ENCODE peak calls at places on chromosomes 11 and 22, in eight cellular contexts. One of them, this sample, is unnamed.

GRCh38 chr22:27576815-27577564 is 224.6 kb downstream of the MN1 start:
- DNase-seq in heart right ventricle: peak
- DNase-seq in A549: no peak
- DNase-seq in brain microvascular endothelial cell: peak
- DNase-seq in tibial artery: no peak
- DNase-seq in tibial nerve: no peak
- DNase-seq in IMR-90: peak
- DNase-seq in cardiac fibroblast: peak
- DNase-seq in this sample: no peak

GRCh38 chr11:120089036-120090001 is 48.6 kb downstream of the TRIM29 start:
- DNase-seq in A549: no peak
- DNase-seq in heart right ventricle: no peak
- DNase-seq in brain microvascular endothelial cell: no peak
- DNase-seq in tibial nerve: no peak
- DNase-seq in tibial artery: no peak
- DNase-seq in cardiac fibroblast: no peak
- DNase-seq in IMR-90: no peak
- DNase-seq in this sample: no peak

GRCh38 chr22:21803859-21804258 is 63.6 kb downstream of the MAPK1 start:
- DNase-seq in tibial nerve: no peak
- DNase-seq in cardiac fibroblast: no peak
- DNase-seq in IMR-90: no peak
- DNase-seq in heart right ventricle: no peak
- DNase-seq in brain microvascular endothelial cell: no peak
- DNase-seq in tibial artery: no peak
- DNase-seq in A549: no peak
- DNase-seq in this sample: no peak

GRCh38 chr11:6354651-6355485 is 34.6 kb upstream of the CAVIN3 start:
- DNase-seq in brain microvascular endothelial cell: no peak
- DNase-seq in tibial artery: no peak
- DNase-seq in A549: no peak
- DNase-seq in heart right ventricle: no peak
- DNase-seq in tibial nerve: no peak
- DNase-seq in IMR-90: no peak
- DNase-seq in cardiac fibroblast: no peak
- DNase-seq in this sample: no peak

GRCh38 chr22:28029962-28030361 is 110.9 kb upstream of the PITPNB start:
- DNase-seq in IMR-90: no peak
- DNase-seq in cardiac fibroblast: no peak
- DNase-seq in A549: no peak
- DNase-seq in tibial artery: no peak
- DNase-seq in brain microvascular endothelial cell: no peak
- DNase-seq in tibial nerve: no peak
- DNase-seq in heart right ventricle: no peak
- DNase-seq in this sample: no peak

GRCh38 chr11:125072210-125072960 is 9.3 kb downstream of the SLC37A2 start:
- DNase-seq in A549: no peak
- DNase-seq in heart right ventricle: no peak
- DNase-seq in tibial artery: no peak
- DNase-seq in IMR-90: no peak
- DNase-seq in cardiac fibroblast: no peak
- DNase-seq in brain microvascular endothelial cell: no peak
- DNase-seq in tibial nerve: peak
- DNase-seq in this sample: no peak

GRCh38 chr22:19853879-19854777 is 546 bp downstream of the GNB1L start:
- DNase-seq in IMR-90: no peak
- DNase-seq in brain microvascular endothelial cell: no peak
- DNase-seq in A549: no peak
- DNase-seq in tibial nerve: no peak
- DNase-seq in heart right ventricle: peak
- DNase-seq in tibial artery: peak
- DNase-seq in cardiac fibroblast: no peak
- DNase-seq in this sample: no peak

GRCh38 chr11:59009661-59010060 is 70.4 kb downstream of the GLYATL1 start:
- DNase-seq in brain microvascular endothelial cell: no peak
- DNase-seq in IMR-90: no peak
- DNase-seq in heart right ventricle: no peak
- DNase-seq in tibial artery: no peak
- DNase-seq in cardiac fibroblast: no peak
- DNase-seq in A549: no peak
- DNase-seq in tibial nerve: no peak
- DNase-seq in this sample: no peak

GRCh38 chr11:119254239-119254638 is 48.1 kb downstream of the CBL start:
- DNase-seq in tibial artery: no peak
- DNase-seq in tibial nerve: no peak
- DNase-seq in brain microvascular endothelial cell: no peak
- DNase-seq in heart right ventricle: no peak
- DNase-seq in cardiac fibroblast: no peak
- DNase-seq in IMR-90: no peak
- DNase-seq in A549: no peak
- DNase-seq in this sample: no peak

GRCh38 chr22:19921544-19922081 is 20.0 kb upstream of the COMT start:
- DNase-seq in cardiac fibroblast: no peak
- DNase-seq in heart right ventricle: no peak
- DNase-seq in tibial nerve: no peak
- DNase-seq in IMR-90: no peak
- DNase-seq in tibial artery: no peak
- DNase-seq in A549: no peak
- DNase-seq in brain microvascular endothelial cell: no peak
- DNase-seq in this sample: no peak

GRCh38 chr11:128473631-128474030 is 113.7 kb downstream of the ETS1 start:
- DNase-seq in tibial artery: no peak
- DNase-seq in IMR-90: no peak
- DNase-seq in heart right ventricle: no peak
- DNase-seq in A549: no peak
- DNase-seq in brain microvascular endothelial cell: no peak
- DNase-seq in tibial nerve: no peak
- DNase-seq in cardiac fibroblast: no peak
- DNase-seq in this sample: no peak

GRCh38 chr11:6433998-6434650 is 6.7 kb downstream of the HPX start:
- DNase-seq in A549: no peak
- DNase-seq in brain microvascular endothelial cell: no peak
- DNase-seq in tibial nerve: no peak
- DNase-seq in heart right ventricle: no peak
- DNase-seq in tibial artery: no peak
- DNase-seq in IMR-90: no peak
- DNase-seq in cardiac fibroblast: no peak
- DNase-seq in this sample: no peak

GRCh38 chr22:46846832-46847355 is 84.4 kb downstream of the TBC1D22A start:
- DNase-seq in brain microvascular endothelial cell: peak
- DNase-seq in tibial nerve: no peak
- DNase-seq in cardiac fibroblast: no peak
- DNase-seq in tibial artery: no peak
- DNase-seq in heart right ventricle: no peak
- DNase-seq in IMR-90: no peak
- DNase-seq in A549: no peak
- DNase-seq in this sample: no peak

GRCh38 chr11:106288057-106288456 is 210.6 kb downstream of the AASDHPPT start:
- DNase-seq in tibial nerve: no peak
- DNase-seq in brain microvascular endothelial cell: no peak
- DNase-seq in cardiac fibroblast: no peak
- DNase-seq in heart right ventricle: no peak
- DNase-seq in IMR-90: no peak
- DNase-seq in tibial artery: no peak
- DNase-seq in A549: no peak
- DNase-seq in this sample: no peak

GRCh38 chr22:45224988-45225731 is 15.5 kb downstream of the KIAA0930 start:
- DNase-seq in tibial nerve: no peak
- DNase-seq in brain microvascular endothelial cell: no peak
- DNase-seq in heart right ventricle: no peak
- DNase-seq in cardiac fibroblast: no peak
- DNase-seq in tibial artery: no peak
- DNase-seq in IMR-90: no peak
- DNase-seq in A549: no peak
- DNase-seq in this sample: no peak

GRCh38 chr11:118622376-118623290 is 15.2 kb downstream of the PHLDB1 start:
- DNase-seq in brain microvascular endothelial cell: peak
- DNase-seq in cardiac fibroblast: peak
- DNase-seq in tibial nerve: no peak
- DNase-seq in A549: peak
- DNase-seq in tibial artery: peak
- DNase-seq in IMR-90: peak
- DNase-seq in heart right ventricle: peak
- DNase-seq in this sample: peak

DNA sequence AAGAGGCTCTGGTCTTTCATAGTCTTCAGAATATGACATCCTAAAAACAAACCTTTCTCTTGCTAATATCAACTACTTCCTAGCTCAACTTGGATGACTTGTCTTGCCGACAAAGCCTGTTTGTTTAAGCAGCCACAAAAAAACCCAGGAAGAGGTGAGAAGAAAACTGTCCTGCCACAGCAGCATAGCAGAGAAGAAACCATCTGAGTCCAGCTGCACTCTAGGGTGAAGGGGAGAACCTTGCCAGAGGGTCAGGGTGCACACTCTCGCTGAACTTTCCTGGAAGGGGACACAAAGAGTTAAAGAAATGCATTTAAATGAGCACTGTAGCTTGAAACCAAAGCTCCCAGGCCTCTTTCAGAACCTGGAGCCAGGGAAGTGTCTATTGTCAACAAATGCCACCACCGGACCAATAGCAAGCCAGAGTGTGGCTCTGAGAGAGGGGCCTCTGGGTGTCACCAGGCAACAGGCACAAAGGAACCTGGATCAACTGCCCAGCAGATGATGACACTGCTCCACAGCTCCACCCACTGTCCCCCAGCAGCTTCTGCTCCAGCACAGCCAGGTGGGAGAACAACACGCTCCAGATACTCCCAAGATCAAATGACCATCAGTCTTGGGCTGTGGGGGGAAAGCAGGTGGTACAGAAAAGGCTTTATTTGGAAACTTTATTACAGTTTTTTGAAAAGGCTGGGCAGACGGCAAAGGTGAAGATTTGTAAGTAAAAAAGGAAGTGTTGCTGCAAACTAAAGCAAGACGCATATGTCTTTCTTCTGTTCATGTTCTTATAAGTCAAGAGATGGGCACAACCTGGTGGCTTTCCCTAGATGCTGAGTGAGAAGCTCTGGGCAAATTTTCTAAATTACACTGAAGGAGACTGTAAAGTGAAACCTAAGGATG is 105.7 kb downstream of the RASSF10 start:
- DNase-seq in A549: peak
- DNase-seq in tibial nerve: no peak
- DNase-seq in IMR-90: no peak
- DNase-seq in brain microvascular endothelial cell: no peak
- DNase-seq in heart right ventricle: no peak
- DNase-seq in cardiac fibroblast: no peak
- DNase-seq in tibial artery: no peak
- DNase-seq in this sample: no peak
- TF ChIP-seq CTCF in A549: peak
- TF ChIP-seq CTCF in tibial nerve: no peak
- TF ChIP-seq CTCF in IMR-90: no peak
- TF ChIP-seq CTCF in brain microvascular endothelial cell: peak
- TF ChIP-seq CTCF in heart right ventricle: no peak
- TF ChIP-seq CTCF in cardiac fibroblast: no peak
- TF ChIP-seq CTCF in tibial artery: no peak
- TF ChIP-seq CTCF in this sample: no peak

GRCh38 chr11:55852141-55852540 is 13.6 kb downstream of the OR5D16 start:
- DNase-seq in A549: no peak
- DNase-seq in heart right ventricle: no peak
- DNase-seq in IMR-90: no peak
- DNase-seq in brain microvascular endothelial cell: no peak
- DNase-seq in tibial artery: no peak
- DNase-seq in cardiac fibroblast: no peak
- DNase-seq in tibial nerve: no peak
- DNase-seq in this sample: no peak

GRCh38 chr11:55849037-55849436 is 10.5 kb downstream of the OR5D16 start:
- DNase-seq in tibial artery: no peak
- DNase-seq in tibial nerve: no peak
- DNase-seq in brain microvascular endothelial cell: no peak
- DNase-seq in cardiac fibroblast: no peak
- DNase-seq in A549: no peak
- DNase-seq in heart right ventricle: no peak
- DNase-seq in IMR-90: no peak
- DNase-seq in this sample: no peak

GRCh38 chr11:55847453-55847852 is 8.9 kb downstream of the OR5D16 start:
- DNase-seq in cardiac fibroblast: no peak
- DNase-seq in tibial artery: no peak
- DNase-seq in brain microvascular endothelial cell: no peak
- DNase-seq in heart right ventricle: no peak
- DNase-seq in IMR-90: no peak
- DNase-seq in tibial nerve: no peak
- DNase-seq in A549: no peak
- DNase-seq in this sample: no peak
- H3K4me3 ChIP-seq in cardiac fibroblast: no peak
- H3K4me3 ChIP-seq in tibial artery: no peak
- H3K4me3 ChIP-seq in brain microvascular endothelial cell: no peak
- H3K4me3 ChIP-seq in heart right ventricle: no peak
- H3K4me3 ChIP-seq in IMR-90: no peak
- H3K4me3 ChIP-seq in tibial nerve: no peak
- H3K4me3 ChIP-seq in A549: no peak
- H3K4me3 ChIP-seq in this sample: no peak

DNA sequence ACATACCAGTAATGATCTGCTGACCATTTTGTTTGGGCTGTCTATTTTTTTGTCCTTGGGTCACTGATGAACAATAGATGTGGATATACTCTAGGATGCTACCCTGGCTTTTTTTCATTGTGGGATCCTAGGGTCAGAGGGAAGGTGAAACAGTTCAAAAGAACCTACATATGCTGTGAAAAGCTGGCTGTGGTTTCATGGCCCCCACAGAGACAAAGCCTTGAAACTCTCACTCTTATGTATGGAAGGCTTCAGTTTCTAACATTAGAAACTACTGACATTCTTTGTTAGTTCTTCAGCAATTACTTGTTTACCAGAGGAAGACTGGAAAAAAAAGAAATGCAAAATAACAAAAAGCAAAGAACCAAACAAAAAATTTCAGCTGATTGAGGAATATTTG is 250.7 kb downstream of the FAT3 start:
- DNase-seq in A549: no peak
- DNase-seq in tibial nerve: no peak
- DNase-seq in IMR-90: no peak
- DNase-seq in brain microvascular endothelial cell: no peak
- DNase-seq in tibial artery: no peak
- DNase-seq in heart right ventricle: no peak
- DNase-seq in cardiac fibroblast: no peak
- DNase-seq in this sample: no peak
- TF ChIP-seq CTCF in A549: no peak
- TF ChIP-seq CTCF in tibial nerve: no peak
- TF ChIP-seq CTCF in IMR-90: no peak
- TF ChIP-seq CTCF in brain microvascular endothelial cell: no peak
- TF ChIP-seq CTCF in tibial artery: no peak
- TF ChIP-seq CTCF in heart right ventricle: no peak
- TF ChIP-seq CTCF in cardiac fibroblast: no peak
- TF ChIP-seq CTCF in this sample: no peak

DNA sequence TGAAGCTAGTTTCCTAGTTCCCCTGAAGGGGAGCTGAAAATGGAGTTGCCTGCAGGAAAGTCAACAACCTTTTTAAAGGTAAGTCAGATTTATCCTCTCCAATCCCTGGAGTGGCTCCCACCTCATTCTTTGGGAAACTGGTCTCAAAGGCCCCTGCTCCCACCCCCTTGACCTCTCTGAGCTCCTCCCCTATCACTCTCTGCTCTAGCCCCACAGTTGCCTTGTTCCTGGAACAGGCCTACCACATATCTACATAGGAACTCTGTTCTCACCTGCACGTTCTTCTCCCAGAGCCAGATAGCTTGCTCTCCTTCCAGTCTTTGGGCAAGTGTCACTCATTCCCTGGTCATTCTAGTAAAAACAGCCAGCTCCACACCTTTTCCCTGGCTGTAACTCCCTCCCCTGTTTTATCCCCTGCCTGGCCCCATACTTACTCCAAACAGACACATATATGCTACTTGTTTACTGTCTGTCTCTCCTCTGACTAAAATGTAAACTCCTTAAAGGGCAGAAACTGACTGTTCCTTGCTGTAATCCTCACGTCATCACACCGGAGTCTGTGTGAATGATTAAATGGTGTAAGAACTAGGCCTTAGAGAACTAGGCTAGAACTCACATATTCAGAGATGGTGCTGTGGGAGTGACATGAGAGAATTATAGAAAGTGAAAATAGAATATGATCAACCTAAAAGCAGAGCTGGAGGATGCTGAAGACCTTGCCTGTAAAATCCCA is 53.3 kb downstream of the TCF20 start:
- DNase-seq in tibial nerve: no peak
- DNase-seq in heart right ventricle: no peak
- DNase-seq in IMR-90: peak
- DNase-seq in brain microvascular endothelial cell: no peak
- DNase-seq in cardiac fibroblast: no peak
- DNase-seq in tibial artery: no peak
- DNase-seq in A549: no peak
- DNase-seq in this sample: no peak
- H3K4me3 ChIP-seq in tibial nerve: no peak
- H3K4me3 ChIP-seq in heart right ventricle: no peak
- H3K4me3 ChIP-seq in IMR-90: no peak
- H3K4me3 ChIP-seq in brain microvascular endothelial cell: no peak
- H3K4me3 ChIP-seq in cardiac fibroblast: no peak
- H3K4me3 ChIP-seq in tibial artery: no peak
- H3K4me3 ChIP-seq in A549: no peak
- H3K4me3 ChIP-seq in this sample: no peak